ENCODE peak calls at places on chromosomes 2 and 18, in eight cellular contexts. O is CD4-positive, alpha-beta T cell; R is ELF-1; P is posterior cingulate gyrus; L is NCI-H526; K is AML-193; M is stimulated activated CD8-positive, alpha-beta memory T cell treated with anti-CD3 and anti-CD28 coated beads, Interleukin-12 subunit alpha, Interleukin-12 subunit beta, amount 100 ng/mL, for 1 hour; F is GM12865. S is an unnamed sample.

GRCh38 chr2:66899648-66900047 is 464.7 kb downstream of the MEIS1 start:
- DNase-seq in L (no peak), M (no peak), F (no peak), P (no peak), K (no peak), R (no peak), O (no peak), S (no peak)

GRCh38 chr18:62505669-62506494 is 16.9 kb upstream of the ZCCHC2 start:
- DNase-seq in R (no peak), M (no peak), P (no peak), L (no peak), O (peak; percentile 32), F (peak; percentile 77), K (peak; percentile 39), S (peak; percentile 7)

GRCh38 chr2:28377201-28377816 is 15.3 kb upstream of the FOSL2 start:
- DNase-seq in P (peak; percentile 64), O (no peak), K (no peak), R (no peak), M (no peak), L (no peak), F (no peak), S (no peak)

GRCh38 chr2:150983498-150983897 is 278.2 kb downstream of the RBM43 start:
- DNase-seq in P (no peak), O (no peak), L (no peak), K (no peak), M (no peak), R (no peak), F (peak; percentile 11), S (no peak)

GRCh38 chr2:118177318-118177717 is 89.0 kb downstream of the INSIG2 start:
- DNase-seq in F (no peak), K (no peak), L (no peak), R (no peak), M (no peak), O (no peak), P (no peak), S (no peak)

GRCh38 chr2:38634684-38635083 is 31.2 kb upstream of the GALM start:
- DNase-seq in L (no peak), K (peak; percentile 79), R (no peak), P (no peak), M (no peak), F (peak; percentile 80), O (no peak), S (no peak)

GRCh38 chr2:44674473-44675299 is 266.8 kb upstream of the SIX3 start:
- DNase-seq in F (no peak), M (no peak), L (no peak), O (no peak), P (no peak), R (peak; percentile 47), K (no peak), S (peak; percentile 13)

GRCh38 chr18:9735238-9735637 is 27.1 kb downstream of the RAB31 start:
- DNase-seq in F (no peak), M (no peak), R (no peak), P (no peak), L (no peak), K (no peak), O (no peak), S (no peak)

GRCh38 chr18:9933865-9934264 is 20.0 kb downstream of the VAPA start:
- DNase-seq in L (no peak), R (no peak), O (no peak), M (no peak), P (no peak), K (no peak), F (no peak), S (no peak)

GRCh38 chr18:55688066-55688465 is 100.1 kb upstream of the TCF4 start:
- DNase-seq in P (no peak), F (no peak), K (no peak), O (no peak), L (peak; percentile 6), R (no peak), M (no peak), S (no peak)

GRCh38 chr2:10469301-10469700 is 21.2 kb upstream of the ODC1 start:
- DNase-seq in R (no peak), L (no peak), P (no peak), F (no peak), M (no peak), O (no peak), K (no peak), S (no peak)

GRCh38 chr18:35969676-35970075 is 2.8 kb upstream of the RMP24 start:
- DNase-seq in R (no peak), O (no peak), K (no peak), P (no peak), F (no peak), L (no peak), M (no peak), S (no peak)

GRCh38 chr2:54176577-54176976 is 61.2 kb downstream of the ACYP2 start:
- DNase-seq in P (no peak), K (peak; percentile 32), R (peak; percentile 28), F (peak; percentile 27), O (no peak), M (no peak), L (peak; percentile 63), S (no peak)

GRCh38 chr2:129347486-129348217 is 631.8 kb upstream of the RAB6C start:
- DNase-seq in O (no peak), L (no peak), F (peak; percentile 88), P (no peak), M (no peak), R (no peak), K (no peak), S (no peak)

GRCh38 chr2:104444392-104444791 is 409.5 kb upstream of the POU3F3 start:
- DNase-seq in K (no peak), F (no peak), M (no peak), P (no peak), O (no peak), R (no peak), L (no peak), S (no peak)

GRCh38 chr2:55840460-55840859 is 83.1 kb downstream of the EFEMP1 start:
- DNase-seq in K (no peak), M (no peak), F (peak; percentile 7), R (no peak), L (no peak), O (no peak), P (no peak), S (no peak)